ENCODE peak calls at places on chromosomes 2 and 18, in four cellular contexts. I, X, K and N are unnamed samples.

GRCh38 chr2:73000808-73001570 is 70.5 kb downstream of the SFXN5 start:
- DNase-seq in X (no peak), K (no peak), I (no peak), N (no peak)

GRCh38 chr2:98315957-98316356 is 30.3 kb upstream of the CNGA3 start:
- DNase-seq in I (no peak), X (no peak), K (no peak), N (no peak)

GRCh38 chr2:63465633-63466032 is 122.6 kb downstream of the WDPCP start:
- DNase-seq in X (no peak), I (no peak), K (no peak), N (no peak)

GRCh38 chr2:32632089-32632488 is 4.2 kb downstream of the TTC27 start:
- DNase-seq in X (peak; percentile 31), K (peak; percentile 7), I (no peak), N (peak; percentile 63)

GRCh38 chr2:24971300-24971549 is 530 bp downstream of the DNAJC27 start:
- DNase-seq in K (no peak), X (no peak), I (no peak), N (peak; percentile 53)

GRCh38 chr18:76340410-76340809 is 154.6 kb downstream of the ZNF516 start:
- DNase-seq in I (no peak), K (no peak), X (no peak), N (no peak)

GRCh38 chr2:56871641-56872040 is 687.9 kb downstream of the CCDC85A start:
- DNase-seq in I (no peak), K (no peak), X (peak; percentile 22), N (no peak)

GRCh38 chr2:144628566-144628965 is 108.6 kb upstream of the ZEB2 start:
- DNase-seq in K (no peak), I (no peak), X (peak; percentile 3), N (no peak)

GRCh38 chr2:129914538-129915302 is 64.7 kb upstream of the RAB6C start:
- DNase-seq in X (no peak), K (no peak), I (no peak), N (no peak)

GRCh38 chr2:74831693-74832530 is 2.0 kb upstream of the HK2 start:
- DNase-seq in X (no peak), I (no peak), K (no peak), N (no peak)

GRCh38 chr2:158297606-158298005 is 158.9 kb downstream of the CCDC148 start:
- DNase-seq in I (no peak), X (peak; percentile 25), K (no peak), N (no peak)

GRCh38 chr18:13176847-13177246 is 41.7 kb upstream of the LDLRAD4 start:
- DNase-seq in K (no peak), I (no peak), X (no peak), N (no peak)

GRCh38 chr2:45024600-45025291 is 15.5 kb upstream of the SIX2 start:
- DNase-seq in I (peak; percentile 18), X (peak; percentile 76), K (peak; percentile 88), N (no peak)

GRCh38 chr2:62427146-62427545 is 78.8 kb downstream of the TMEM17 start:
- DNase-seq in X (no peak), K (no peak), I (no peak), N (no peak)

GRCh38 chr18:59884331-59884730 is 15.5 kb upstream of the PMAIP1 start:
- DNase-seq in I (no peak), X (no peak), K (no peak), N (no peak)

GRCh38 chr18:11432360-11432811 is 177.0 kb upstream of the SLC35G4 start:
- DNase-seq in I (no peak), K (no peak), X (no peak), N (no peak)

GRCh38 chr18:76464281-76465259 is 30.5 kb downstream of the ZNF516 start:
- DNase-seq in I (no peak), K (no peak), X (no peak), N (no peak)

GRCh38 chr2:71614976-71615768 is 161.8 kb downstream of the DYSF start:
- DNase-seq in X (no peak), K (no peak), I (no peak), N (no peak)

GRCh38 chr2:131039535-131039907 is 53.7 kb downstream of the FAM168B start:
- DNase-seq in I (no peak), X (no peak), K (no peak), N (no peak)

GRCh38 chr2:176814740-176815367 is 397.7 kb upstream of the HNRNPA3 start:
- DNase-seq in K (no peak), I (peak; percentile 52), X (peak; percentile 2), N (peak; percentile 16)

GRCh38 chr2:157486596-157487270 is 42.8 kb upstream of the CYTIP start:
- DNase-seq in K (no peak), I (no peak), X (no peak), N (no peak)

GRCh38 chr2:109701362-109701761 is 87.2 kb downstream of the SOWAHC start:
- DNase-seq in I (no peak), X (no peak), K (peak; percentile 26), N (no peak)

DNA sequence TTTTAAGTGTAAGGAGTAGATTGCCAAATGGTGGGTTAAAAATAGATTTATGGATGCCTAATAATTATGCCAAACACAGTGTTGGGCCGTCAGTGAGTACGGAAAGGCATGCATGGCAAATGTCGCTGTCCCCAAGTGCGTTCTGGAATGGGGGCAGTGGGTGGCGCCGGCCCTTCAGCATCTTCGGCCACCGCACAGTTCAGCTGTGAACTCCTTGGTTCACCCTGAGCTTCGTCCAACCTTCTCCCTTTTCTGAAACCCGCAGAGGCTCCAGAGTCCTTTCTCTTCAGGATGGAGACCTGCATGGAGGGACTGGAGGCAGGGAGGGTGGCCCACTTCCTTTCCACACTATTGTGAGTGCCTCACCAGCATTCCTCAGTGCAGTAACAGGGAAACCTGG is 74.8 kb upstream of the TXNDC2 start:
- DNase-seq in I (no peak), X (no peak), K (no peak), N (no peak)
- TF ChIP-seq CTCF in I (no peak), X (no peak), K (no peak), N (no peak)

GRCh38 chr2:143162997-143163396 is 33.8 kb downstream of the ARHGAP15 start:
- DNase-seq in I (no peak), K (no peak), X (no peak), N (no peak)

GRCh38 chr2:143165291-143165690 is 36.1 kb downstream of the ARHGAP15 start:
- DNase-seq in K (no peak), I (no peak), X (no peak), N (no peak)

GRCh38 chr2:143163499-143163898 is 34.3 kb downstream of the ARHGAP15 start:
- DNase-seq in X (no peak), I (no peak), K (no peak), N (no peak)

GRCh38 chr2:143160732-143161707 is 31.8 kb downstream of the ARHGAP15 start:
- DNase-seq in X (no peak), K (no peak), I (no peak), N (no peak)

GRCh38 chr2:143161982-143162837 is 33.0 kb downstream of the ARHGAP15 start:
- DNase-seq in K (peak; percentile 9), X (no peak), I (peak; percentile 67), N (peak; percentile 70)
- TF ChIP-seq CTCF in K (peak; percentile 75), X (peak; percentile 65), I (peak; percentile 55), N (peak; percentile 82)

GRCh38 chr2:218658671-218659257 is 659 bp downstream of the ZNF142 start:
- DNase-seq in I (peak; percentile 76), K (peak; percentile 63), X (peak; percentile 54), N (peak; percentile 67)
- TF ChIP-seq CTCF in I (peak; percentile 51), K (peak; percentile 72), X (peak; percentile 67), N (peak; percentile 59)

GRCh38 chr2:31354837-31355236 is 59.7 kb downstream of the XDH start:
- DNase-seq in I (peak; percentile 5), X (no peak), K (no peak), N (no peak)
- TF ChIP-seq CTCF in I (peak; percentile 32), X (peak; percentile 73), K (peak; percentile 68), N (peak; percentile 27)

GRCh38 chr2:209095432-209095831 is 328.4 kb upstream of the MAP2 start:
- DNase-seq in I (no peak), K (no peak), X (no peak), N (no peak)
- TF ChIP-seq CTCF in I (no peak), K (no peak), X (no peak), N (no peak)

GRCh38 chr2:168369087-168369486 is 87.0 kb upstream of the CERS6 start:
- DNase-seq in K (no peak), I (no peak), X (no peak), N (no peak)

GRCh38 chr2:168373468-168373867 is 82.6 kb upstream of the CERS6 start:
- DNase-seq in X (no peak), I (no peak), K (no peak), N (no peak)

GRCh38 chr2:168375195-168375798 is 80.8 kb upstream of the CERS6 start:
- DNase-seq in K (no peak), I (no peak), X (no peak), N (no peak)

DNA sequence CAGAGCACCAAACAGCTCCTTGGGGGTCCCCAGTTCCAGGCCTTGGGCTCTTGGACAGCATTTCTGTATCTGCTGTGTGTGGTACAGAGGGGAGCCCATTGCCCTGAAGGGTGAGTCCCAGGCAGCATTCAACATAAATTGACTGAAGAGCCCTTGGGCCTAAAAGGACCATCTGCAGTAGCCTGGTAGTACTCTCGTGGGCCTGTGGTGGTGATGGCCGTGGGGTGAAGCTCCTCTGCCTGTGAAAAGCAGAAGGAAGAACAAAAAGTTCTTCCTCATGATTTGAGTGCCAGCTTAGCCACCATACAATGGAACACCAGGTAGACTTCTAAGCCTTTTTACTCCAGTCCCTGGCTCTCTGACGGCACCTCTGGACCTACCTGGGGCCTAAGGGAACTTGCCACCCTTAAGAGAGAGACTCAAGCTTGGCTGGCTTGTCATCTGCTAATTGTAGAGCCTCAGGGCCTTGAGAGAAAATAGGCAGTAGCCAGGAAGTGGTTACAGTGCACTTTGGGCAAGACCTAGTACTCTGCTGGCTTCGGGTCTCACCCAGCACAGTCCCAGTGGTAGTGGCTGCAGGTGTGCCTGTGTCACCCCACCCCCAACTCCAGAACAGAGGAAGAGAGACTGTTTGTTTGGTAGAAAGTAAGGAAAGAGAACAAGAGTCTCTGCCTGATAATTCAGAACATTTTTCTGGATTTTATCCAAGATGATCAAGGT is 84.6 kb upstream of the CERS6 start:
- DNase-seq in I (peak; percentile 70), X (no peak), K (no peak), N (no peak)
- TF ChIP-seq CTCF in I (no peak), X (no peak), K (no peak), N (no peak)

DNA sequence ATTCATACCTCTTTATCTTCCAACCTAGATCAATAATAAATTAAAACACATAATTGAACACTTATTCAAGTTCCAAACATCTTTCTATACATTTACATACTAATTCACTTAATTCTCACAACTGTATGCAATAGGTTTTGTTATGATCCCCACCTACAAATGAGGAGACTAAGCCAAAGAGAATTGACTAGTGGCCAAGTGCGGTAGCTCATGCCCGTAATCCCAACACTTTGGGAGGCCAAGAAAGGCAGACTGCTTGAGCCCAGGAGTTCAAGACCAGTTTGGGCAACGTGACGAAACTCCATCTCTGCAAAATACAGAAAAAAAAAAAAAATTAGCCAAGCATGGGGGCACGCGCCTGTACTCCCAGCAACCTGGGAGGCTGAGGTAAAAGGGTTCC is 36.8 kb downstream of the KCNG3 start:
- DNase-seq in K (no peak), I (peak; percentile 8), X (no peak), N (peak; percentile 7)
- TF ChIP-seq CTCF in K (peak; percentile 39), I (peak; percentile 16), X (peak; percentile 11), N (peak; percentile 14)

DNA sequence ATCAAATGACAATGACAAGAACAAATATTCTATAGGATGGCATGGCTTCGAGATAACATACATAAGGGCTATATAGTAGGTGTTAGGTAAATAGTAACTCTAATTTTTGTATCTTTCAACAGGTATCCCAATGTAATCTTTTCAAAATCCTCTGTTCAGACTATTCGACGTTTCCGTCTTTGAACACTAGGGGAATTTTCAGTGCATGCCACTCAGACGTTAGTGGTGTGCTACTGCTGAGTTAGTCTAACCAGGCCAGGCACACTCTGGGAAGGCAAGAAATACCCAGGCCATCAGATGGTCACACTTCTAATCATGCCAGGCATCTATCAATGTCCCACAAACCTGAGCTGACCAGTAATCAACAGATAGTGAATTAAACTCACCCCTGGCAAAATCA is 14.6 kb upstream of the CREG2 start:
- DNase-seq in I (no peak), K (no peak), X (no peak), N (no peak)
- TF ChIP-seq CTCF in I (no peak), K (peak; percentile 20), X (peak; percentile 21), N (no peak)